ENCODE peak calls at places on chromosomes 12 and 14, in seven cellular contexts. S is Peyer's patch, F is astrocyte of the spinal cord, G is epithelial cell of esophagus, T is colonic mucosa, L is heart right ventricle, I is fibroblast of pulmonary artery. Y is an unnamed sample.
A peak's percentile ranks its signal among the peaks of the same experiment; 100 is the strongest.

GRCh38 chr12:89525002-89525823 is 617 bp upstream of the GALNT4 start:
- DNase-seq in S (peak; percentile 85), F (peak; percentile 27), G (peak; percentile 59), T (peak; percentile 77), L (peak; percentile 25), I (peak; percentile 33), Y (peak; percentile 32)

GRCh38 chr12:126198516-126198915 is 1133.3 kb downstream of the AACS start:
- DNase-seq in S (no peak), F (no peak), G (no peak), T (no peak), L (no peak), I (no peak), Y (no peak)

GRCh38 chr14:100546051-100546443 is 41.2 kb downstream of the BEGAIN start:
- DNase-seq in S (no peak), F (no peak), G (no peak), T (peak; percentile 49), L (no peak), I (no peak), Y (no peak)

GRCh38 chr12:100295764-100296555 is 29.0 kb downstream of the SCYL2 start:
- DNase-seq in S (no peak), F (no peak), G (peak; percentile 17), T (no peak), L (no peak), I (peak; percentile 7), Y (peak; percentile 21)

GRCh38 chr14:57746563-57746962 is 119.3 kb downstream of the SLC35F4 start:
- DNase-seq in S (no peak), F (no peak), G (no peak), T (no peak), L (no peak), I (peak; percentile 11), Y (no peak)

GRCh38 chr12:53789570-53789969 is 37.8 kb upstream of the CISTR start:
- DNase-seq in S (no peak), F (no peak), G (no peak), T (no peak), L (no peak), I (no peak), Y (no peak)

GRCh38 chr14:58844544-58844943 is 206.8 kb downstream of the DACT1 start:
- DNase-seq in S (no peak), F (no peak), G (no peak), T (no peak), L (no peak), I (no peak), Y (no peak)

GRCh38 chr14:21023817-21024667 is 819 bp downstream of the NDRG2 start:
- DNase-seq in S (no peak), F (no peak), G (no peak), T (peak; percentile 57), L (no peak), I (no peak), Y (no peak)

GRCh38 chr14:55309761-55310365 is 38.6 kb downstream of the FBXO34 start:
- DNase-seq in S (no peak), F (no peak), G (no peak), T (no peak), L (no peak), I (no peak), Y (no peak)

GRCh38 chr14:74620497-74620921 is 8.5 kb upstream of the LTBP2 start:
- DNase-seq in S (no peak), F (peak; percentile 96), G (peak; percentile 91), T (no peak), L (no peak), I (peak; percentile 87), Y (peak; percentile 100)

GRCh38 chr14:90828642-90829487 is 12.6 kb upstream of the TTC7B start:
- DNase-seq in S (peak; percentile 57), F (no peak), G (no peak), T (no peak), L (no peak), I (no peak), Y (no peak)

GRCh38 chr12:18454330-18454729 is 193.0 kb downstream of the PIK3C2G start:
- DNase-seq in S (no peak), F (no peak), G (no peak), T (no peak), L (no peak), I (no peak), Y (no peak)

GRCh38 chr14:105490318-105490571 is 801 bp upstream of the TEDC1 start:
- DNase-seq in S (no peak), F (no peak), G (no peak), T (no peak), L (no peak), I (no peak), Y (no peak)

GRCh38 chr12:54370218-54370730 is 6.0 kb upstream of the GPR84 start:
- DNase-seq in S (peak; percentile 80), F (peak; percentile 80), G (peak; percentile 78), T (peak; percentile 81), L (peak; percentile 70), I (peak; percentile 84), Y (peak; percentile 54)

GRCh38 chr14:25400607-25401206 is 350.8 kb upstream of the STXBP6 start:
- DNase-seq in S (peak; percentile 66), F (peak; percentile 32), G (peak; percentile 61), T (peak; percentile 75), L (peak; percentile 6), I (peak; percentile 58), Y (peak; percentile 46)

GRCh38 chr14:101230161-101230850 is 326.8 kb upstream of the RTL1 start:
- DNase-seq in S (peak; percentile 39), F (no peak), G (no peak), T (no peak), L (no peak), I (peak; percentile 43), Y (no peak)

GRCh38 chr14:100303179-100303578 is 3.1 kb downstream of the SLC25A29 start:
- DNase-seq in S (no peak), F (no peak), G (no peak), T (peak; percentile 39), L (no peak), I (no peak), Y (no peak)

GRCh38 chr14:74501135-74501614 is 7.6 kb downstream of the ISCA2 start:
- DNase-seq in S (no peak), F (peak; percentile 83), G (peak; percentile 75), T (peak; percentile 32), L (peak; percentile 66), I (peak; percentile 86), Y (peak; percentile 62)

GRCh38 chr12:55745361-55746146 is 2.6 kb downstream of the GDF11 start:
- DNase-seq in S (no peak), F (peak; percentile 17), G (no peak), T (no peak), L (no peak), I (peak; percentile 50), Y (no peak)

GRCh38 chr14:21268612-21269251 is 510 bp downstream of the HNRNPC start:
- DNase-seq in S (peak; percentile 64), F (peak; percentile 65), G (peak; percentile 72), T (peak; percentile 45), L (peak; percentile 40), I (peak; percentile 73), Y (peak; percentile 48)

GRCh38 chr14:52950410-52950897 is 396 bp downstream of the FERMT2 start:
- DNase-seq in S (peak; percentile 58), F (peak; percentile 51), G (peak; percentile 39), T (peak; percentile 52), L (peak; percentile 62), I (peak; percentile 47), Y (peak; percentile 21)

GRCh38 chr12:7190268-7191055 is 976 bp downstream of the PEX5 start:
- DNase-seq in S (peak; percentile 55), F (no peak), G (peak; percentile 17), T (peak; percentile 30), L (peak; percentile 18), I (peak; percentile 14), Y (no peak)

GRCh38 chr12:112963227-112963861 is 15.0 kb upstream of the OAS2 start:
- DNase-seq in S (no peak), F (no peak), G (no peak), T (no peak), L (no peak), I (no peak), Y (no peak)

GRCh38 chr14:30272848-30273563 is 286.0 kb upstream of the G2E3 start:
- DNase-seq in S (no peak), F (no peak), G (no peak), T (no peak), L (no peak), I (no peak), Y (no peak)

GRCh38 chr12:12033589-12034223 is 37.0 kb upstream of the BCL2L14 start:
- DNase-seq in S (no peak), F (no peak), G (no peak), T (no peak), L (no peak), I (no peak), Y (no peak)

GRCh38 chr12:124593176-124593575 is 25.8 kb upstream of the NCOR2 start:
- DNase-seq in S (no peak), F (no peak), G (no peak), T (no peak), L (no peak), I (no peak), Y (no peak)

GRCh38 chr12:28099862-28100261 is 90.4 kb upstream of the CCDC91 start:
- DNase-seq in S (no peak), F (no peak), G (no peak), T (no peak), L (no peak), I (no peak), Y (no peak)

GRCh38 chr12:20369164-20370000 is 1.0 kb downstream of the PDE3A start:
- DNase-seq in S (peak; percentile 82), F (peak; percentile 73), G (peak; percentile 26), T (peak; percentile 80), L (peak; percentile 84), I (peak; percentile 77), Y (no peak)
- H3K4me3 ChIP-seq in S (peak overlapping the region; percentile 66), F (peak overlapping the region; percentile 77), G (peak overlapping the region; percentile 44), T (peak overlapping the region; percentile 70), L (peak overlapping the region; percentile 70), I (peak overlapping the region; percentile 80), Y (peak overlapping the region; percentile 23)

DNA sequence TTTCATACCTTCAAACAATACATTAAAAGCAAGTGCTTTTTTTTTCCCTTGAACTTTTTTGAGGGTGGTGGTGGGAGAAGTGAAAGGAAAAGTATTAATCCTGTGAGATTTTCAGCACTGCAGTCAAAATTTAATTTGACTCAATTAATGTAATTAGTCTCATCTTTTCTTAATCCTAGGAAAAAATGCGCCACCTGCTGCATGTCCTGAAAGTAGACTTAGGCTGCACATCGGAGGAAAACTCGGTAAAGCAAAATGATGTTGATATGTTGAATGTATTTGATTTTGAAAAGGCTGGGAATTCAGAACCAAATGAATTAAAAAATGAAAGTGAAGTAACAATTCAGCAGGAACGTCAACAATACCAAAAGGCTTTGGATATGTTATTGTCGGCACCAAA is 52.2 kb downstream of the SPATA7 start:
- DNase-seq in S (no peak), F (no peak), G (peak; percentile 11), T (no peak), L (no peak), I (peak; percentile 3), Y (peak; percentile 8)
- TF ChIP-seq CTCF in S (no peak), F (peak; percentile 40), G (peak; percentile 31), T (no peak), L (peak; percentile 17), I (peak; percentile 25), Y (peak; percentile 5)

DNA sequence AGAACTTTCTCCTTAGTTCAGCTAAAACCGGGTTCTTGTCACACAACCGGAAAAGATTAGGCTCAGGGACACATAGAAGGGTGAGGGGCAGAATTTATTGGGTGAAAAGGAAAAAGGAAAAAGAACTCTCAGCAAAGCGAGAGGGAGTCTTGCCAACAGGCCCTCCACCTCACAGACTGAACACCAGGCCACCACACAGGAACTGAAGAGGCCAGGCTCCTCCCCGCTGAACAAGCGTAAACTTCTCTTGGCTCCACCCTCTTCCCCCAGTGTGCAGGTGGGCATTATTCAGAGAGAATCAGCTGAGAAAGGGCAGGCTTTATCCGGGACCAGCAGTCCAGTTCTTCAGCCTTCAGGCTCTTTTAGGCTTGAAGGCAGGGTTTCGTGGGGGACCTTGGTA is 125.6 kb upstream of the FGD4 start:
- DNase-seq in S (peak; percentile 82), F (no peak), G (no peak), T (peak; percentile 25), L (no peak), I (no peak), Y (no peak)
- H3K4me3 ChIP-seq in S (no peak overlapping the region), F (no peak overlapping the region), G (no peak overlapping the region), T (no peak overlapping the region), L (no peak overlapping the region), I (no peak overlapping the region), Y (no peak overlapping the region)

GRCh38 chr14:85333313-85333712 is 196.6 kb upstream of the FLRT2 start:
- DNase-seq in S (no peak), F (peak; percentile 41), G (peak; percentile 70), T (no peak), L (no peak), I (peak; percentile 51), Y (peak; percentile 75)
- TF ChIP-seq CTCF in S (no peak), F (no peak), G (no peak), T (no peak), L (no peak), I (no peak), Y (no peak)

Y was measured in bronchial epithelial cell.